ENCODE peak calls at places on chromosomes 6 and 20, in six cellular contexts. V is AG04450, B is thoracic aorta, Z is tibial artery, F is A549, Y is fibroblast of lung. K is an unnamed sample.

GRCh38 chr6:3442444-3443220 is 14.2 kb downstream of the SLC22A23 start:
- DNase-seq in V (no peak), B (no peak), Z (no peak), F (peak), Y (peak), K (no peak)

GRCh38 chr20:54004397-54004940 is 65.9 kb downstream of the BCAS1 start:
- DNase-seq in V (no peak), B (no peak), Z (no peak), F (no peak), Y (no peak), K (no peak)

GRCh38 chr20:47677314-47678129 is 107.8 kb downstream of the SULF2 start:
- DNase-seq in V (no peak), B (no peak), Z (no peak), F (peak), Y (peak), K (no peak)

GRCh38 chr6:15329154-15329781 is 83.4 kb downstream of the JARID2 start:
- DNase-seq in V (peak), B (no peak), Z (no peak), F (no peak), Y (peak), K (no peak)

GRCh38 chr20:8213270-8213669 is 81.2 kb downstream of the PLCB1 start:
- DNase-seq in V (no peak), B (no peak), Z (no peak), F (no peak), Y (no peak), K (no peak)

GRCh38 chr6:157946865-157947532 is 34.7 kb upstream of the SYNJ2 start:
- DNase-seq in V (no peak), B (no peak), Z (no peak), F (peak), Y (peak), K (no peak)

GRCh38 chr6:12538881-12539357 is 177.6 kb upstream of the PHACTR1 start:
- DNase-seq in V (no peak), B (no peak), Z (no peak), F (peak), Y (no peak), K (peak)

GRCh38 chr20:59830107-59831023 is 103.1 kb downstream of the SYCP2 start:
- DNase-seq in V (no peak), B (no peak), Z (no peak), F (no peak), Y (no peak), K (no peak)

GRCh38 chr6:19837511-19838441 is 606 bp downstream of the ID4 start:
- DNase-seq in V (no peak), B (no peak), Z (no peak), F (peak), Y (peak), K (peak)

GRCh38 chr20:60694763-60695162 is 557.3 kb upstream of the CDH4 start:
- DNase-seq in V (no peak), B (no peak), Z (no peak), F (no peak), Y (peak), K (no peak)

DNA sequence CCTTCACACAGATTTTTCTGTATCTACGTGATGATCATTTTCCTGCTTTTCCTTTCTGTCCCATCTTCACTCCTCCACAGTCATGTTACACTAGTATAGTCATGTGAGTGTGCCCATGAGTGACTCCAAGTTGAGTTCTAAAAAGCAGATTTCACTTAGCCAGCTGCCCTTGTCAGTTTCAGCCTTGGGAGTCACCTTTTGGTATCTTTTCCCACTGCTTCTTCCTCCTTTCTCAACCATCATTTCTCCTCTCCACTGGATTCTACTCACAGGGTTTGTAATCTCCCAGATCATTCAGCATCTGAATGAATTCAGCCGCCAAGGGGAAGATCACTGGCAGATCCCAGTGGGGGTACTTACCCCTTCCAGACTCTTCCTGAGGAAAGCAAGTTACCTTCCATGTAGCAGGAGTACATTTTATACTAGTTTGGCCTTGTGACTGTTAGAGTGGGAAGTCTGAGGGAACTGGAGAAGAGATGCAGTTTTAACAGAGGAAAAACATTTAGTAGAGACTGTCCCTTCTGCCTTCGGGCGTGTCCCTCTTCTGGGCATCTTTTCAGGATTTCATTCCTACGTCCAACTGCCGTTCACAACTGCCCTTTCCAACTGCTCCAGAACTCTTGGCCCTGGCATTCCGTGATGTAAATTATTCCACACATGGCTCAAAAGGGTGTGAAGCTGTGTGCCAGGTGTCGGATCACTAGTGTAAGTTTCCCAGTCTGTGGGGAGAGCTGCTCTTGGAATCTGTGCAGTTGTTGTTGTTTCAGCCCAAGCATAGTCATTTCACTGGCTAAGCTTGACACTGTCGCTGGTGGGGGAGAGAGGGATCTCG is 38.9 kb downstream of the BICRAL start:
- DNase-seq in V (no peak), B (no peak), Z (peak), F (no peak), Y (peak), K (peak)
- H3K27ac ChIP-seq in V (no peak), B (peak), Z (peak), F (no peak), Y (peak), K (peak)

GRCh38 chr6:32092760-32093497 is 16.2 kb downstream of the TNXB start:
- DNase-seq in V (peak), B (no peak), Z (peak), F (peak), Y (peak), K (peak)
- H3K27ac ChIP-seq in V (peak), B (peak), Z (peak), F (no peak), Y (peak), K (peak)

GRCh38 chr20:31869942-31870702 is at the start of the genes DUSP15 and TTLL9:
- DNase-seq in V (no peak), B (no peak), Z (peak), F (no peak), Y (no peak), K (peak)
- H3K27ac ChIP-seq in V (no peak), B (peak), Z (peak), F (peak), Y (no peak), K (no peak)

GRCh38 chr6:148831531-148831930 is 84.7 kb downstream of the UST start:
- DNase-seq in V (no peak), B (no peak), Z (no peak), F (no peak), Y (peak), K (no peak)
- H3K27ac ChIP-seq in V (no peak), B (no peak), Z (no peak), F (no peak), Y (no peak), K (no peak)

K was measured in ovary.